ENCODE peak calls at places on chromosomes 4 and X, in six cellular contexts. D is IMR-90; Z is CD4-positive, alpha-beta T cell; N is CD8-positive, alpha-beta T cell; Q is HFFc6; X is AG09309. J is an unnamed sample.

GRCh38 chr4:100299441-100299840 is 109.2 kb upstream of the DDIT4L start:
- DNase-seq in D (no peak), Z (no peak), N (no peak), Q (peak; percentile 13), X (no peak), J (no peak)

GRCh38 chrX:7586126-7586525 is 256.8 kb upstream of the VCX start:
- DNase-seq in N (no peak), D (peak; percentile 35), Q (peak; percentile 28), X (peak; percentile 5), Z (no peak), J (peak; percentile 0)

GRCh38 chr4:94032754-94033153 is 174.9 kb upstream of the SMARCAD1 start:
- DNase-seq in X (no peak), N (no peak), Q (no peak), Z (no peak), D (no peak), J (no peak)

GRCh38 chrX:40057405-40057804 is 40.4 kb downstream of the BCOR start:
- DNase-seq in Q (no peak), X (no peak), N (no peak), Z (no peak), D (no peak), J (no peak)

GRCh38 chr4:42671431-42672194 is 14.7 kb upstream of the ATP8A1 start:
- DNase-seq in Q (no peak), N (peak; percentile 26), Z (peak; percentile 19), X (no peak), D (no peak), J (no peak)

GRCh38 chr4:37370052-37370451 is 125.5 kb downstream of the NWD2 start:
- DNase-seq in D (no peak), X (no peak), Z (no peak), Q (no peak), N (no peak), J (no peak)

GRCh38 chr4:184444953-184445309 is 29.4 kb downstream of the IRF2 start:
- DNase-seq in X (no peak), Q (no peak), Z (no peak), D (no peak), N (no peak), J (no peak)

GRCh38 chrX:123803331-123803983 is 56.4 kb upstream of the XIAP start:
- DNase-seq in N (no peak), Z (no peak), D (peak; percentile 75), Q (peak; percentile 81), X (no peak), J (peak; percentile 49)

GRCh38 chr4:131644619-131645018 is 1504.5 kb upstream of the PCDH10 start:
- DNase-seq in Z (no peak), D (peak; percentile 2), N (no peak), Q (no peak), X (no peak), J (peak; percentile 13)

GRCh38 chr4:183834252-183834651 is 70.9 kb upstream of the STOX2 start:
- DNase-seq in Q (no peak), X (no peak), D (no peak), Z (no peak), N (no peak), J (no peak)

GRCh38 chr4:30717208-30718020 is 2.8 kb upstream of the PCDH7 start:
- DNase-seq in N (no peak), X (no peak), Z (no peak), D (peak; percentile 70), Q (peak; percentile 7), J (peak; percentile 21)

GRCh38 chr4:79297479-79297878 is 28.4 kb downstream of the NAA11 start:
- DNase-seq in X (no peak), Z (no peak), D (no peak), N (no peak), Q (no peak), J (no peak)

GRCh38 chr4:185479507-185479971 is 8.0 kb upstream of the CCDC110 start:
- DNase-seq in N (no peak), D (no peak), Z (no peak), Q (no peak), X (peak; percentile 14), J (no peak)

GRCh38 chr4:122456228-122457106 is at the start of gene IL2:
- DNase-seq in N (no peak), Z (no peak), D (no peak), Q (no peak), X (no peak), J (no peak)

GRCh38 chrX:96389314-96390048 is 295.2 kb upstream of the DIAPH2 start:
- DNase-seq in X (no peak), Q (no peak), N (no peak), Z (no peak), D (peak; percentile 53), J (no peak)

GRCh38 chrX:112163916-112164315 is 81.3 kb upstream of the TRPC5 start:
- DNase-seq in D (peak; percentile 49), Z (no peak), Q (no peak), X (no peak), N (no peak), J (no peak)

GRCh38 chr4:91319869-91320268 is 983.9 kb upstream of the GRID2 start:
- DNase-seq in N (no peak), X (no peak), Q (no peak), Z (no peak), D (no peak), J (no peak)

GRCh38 chrX:19991350-19991718 is 473 bp upstream of the BCLAF3 start:
- DNase-seq in Q (no peak), D (no peak), Z (no peak), N (no peak), X (no peak), J (no peak)

GRCh38 chr4:6450709-6451108 is 21.7 kb downstream of the PPP2R2C start:
- DNase-seq in Z (no peak), N (no peak), D (no peak), Q (no peak), X (no peak), J (no peak)

GRCh38 chr4:160825644-160826338 is 1338.0 kb downstream of the FSTL5 start:
- DNase-seq in N (no peak), X (no peak), Z (no peak), Q (no peak), D (no peak), J (peak; percentile 51)

DNA sequence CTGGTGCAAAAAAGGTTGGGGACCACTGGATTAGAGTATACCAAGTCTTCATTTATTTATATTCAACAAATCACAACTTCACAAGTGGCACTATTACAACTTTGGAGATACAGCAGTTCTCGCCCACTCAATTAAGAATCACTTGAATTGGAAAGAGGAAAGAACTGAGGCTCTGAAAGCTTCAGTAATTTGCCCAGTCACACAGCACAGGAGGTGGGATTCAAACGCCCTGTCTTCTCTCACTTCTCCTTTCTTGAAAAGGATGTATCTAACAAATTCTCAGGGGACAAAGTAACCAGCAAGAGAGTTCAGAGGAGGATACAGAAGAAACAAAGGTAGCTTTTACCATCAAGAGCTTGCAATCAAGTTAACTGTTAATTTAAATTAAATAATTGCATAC is 12.4 kb downstream of the SMIM14 start:
- DNase-seq in Z (no peak), Q (no peak), X (no peak), N (no peak), D (no peak), J (no peak)
- TF ChIP-seq CTCF in Z (no peak), Q (no peak), X (no peak), N (no peak), D (no peak), J (no peak)

GRCh38 chr4:123856689-123857545 is 460.3 kb downstream of the SPRY1 start:
- DNase-seq in Q (peak; percentile 38), N (no peak), X (no peak), Z (no peak), D (peak; percentile 62), J (no peak)
- TF ChIP-seq CTCF in Q (no peak), N (no peak), X (peak; percentile 25), Z (no peak), D (no peak), J (no peak)

GRCh38 chrX:106751407-106751806 is 24.9 kb downstream of the RNF128 start:
- DNase-seq in D (no peak), Z (no peak), N (no peak), Q (no peak), X (no peak), J (no peak)

GRCh38 chrX:106748377-106748776 is 21.9 kb downstream of the RNF128 start:
- DNase-seq in X (no peak), N (no peak), Z (no peak), D (no peak), Q (no peak), J (no peak)

DNA sequence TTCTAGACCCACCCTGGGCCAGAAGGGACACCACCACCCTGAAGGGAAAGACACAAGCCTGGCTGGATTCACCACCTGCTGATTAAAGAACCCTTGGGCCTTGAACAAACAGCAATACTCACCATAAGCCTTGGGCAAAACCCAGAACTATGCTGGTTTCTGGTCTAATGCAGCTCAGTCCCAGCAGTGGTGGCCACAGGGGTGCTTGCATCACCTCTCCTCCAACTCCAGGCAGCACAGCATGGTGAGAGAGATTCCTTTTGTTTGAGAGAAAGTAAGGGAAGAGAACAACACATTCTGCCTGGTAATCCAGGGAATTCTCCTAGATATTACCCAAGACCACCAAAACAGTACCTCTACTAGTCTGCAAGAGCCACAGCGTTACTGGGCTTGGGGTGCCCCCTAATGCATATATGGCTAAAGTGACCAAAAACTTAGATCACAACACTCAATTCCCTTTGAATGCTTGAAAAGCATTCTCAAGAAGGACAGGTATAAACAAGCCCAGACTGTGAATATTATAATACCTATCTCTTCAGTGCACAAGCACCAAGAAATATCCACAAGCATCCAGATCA is 25.7 kb downstream of the RNF128 start:
- DNase-seq in X (no peak), N (no peak), D (peak; percentile 7), Z (no peak), Q (no peak), J (no peak)
- TF ChIP-seq CTCF in X (peak; percentile 45), N (no peak), D (peak; percentile 43), Z (no peak), Q (peak; percentile 42), J (no peak)

GRCh38 chrX:120446503-120446902 is 22.6 kb downstream of the LAMP2 start:
- DNase-seq in Z (no peak), D (peak; percentile 59), X (peak; percentile 11), Q (peak; percentile 47), N (no peak), J (no peak)

GRCh38 chrX:120453985-120454384 is 15.1 kb downstream of the LAMP2 start:
- DNase-seq in X (no peak), D (no peak), Q (peak; percentile 55), N (no peak), Z (no peak), J (no peak)

GRCh38 chrX:120452131-120452530 is 17.0 kb downstream of the LAMP2 start:
- DNase-seq in Q (peak; percentile 38), X (no peak), D (peak; percentile 26), N (no peak), Z (no peak), J (no peak)

DNA sequence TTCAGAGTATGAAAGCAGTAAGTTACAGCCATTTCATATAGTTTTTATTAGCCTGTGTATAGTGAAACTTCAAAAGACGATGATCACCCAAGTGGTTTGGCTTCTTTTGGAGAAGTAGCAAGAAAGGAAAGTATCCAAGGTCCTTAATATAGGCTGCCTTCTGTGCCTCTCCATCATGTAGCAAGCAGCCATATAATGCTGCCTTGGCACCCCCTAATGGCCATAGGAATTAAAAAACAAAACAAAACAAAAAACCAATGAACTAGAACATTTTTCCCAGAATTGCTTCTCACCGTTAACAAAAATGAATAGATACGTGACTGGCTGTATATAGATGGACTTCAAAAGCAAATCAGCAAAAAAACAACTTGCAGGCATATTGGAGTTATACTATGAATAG is 18.9 kb downstream of the LAMP2 start:
- DNase-seq in D (no peak), Q (no peak), Z (no peak), X (no peak), N (no peak), J (peak; percentile 9)
- TF ChIP-seq CTCF in D (peak; percentile 22), Q (peak; percentile 42), Z (peak; percentile 37), X (peak; percentile 34), N (no peak), J (no peak)